ENCODE peak calls at places on chromosomes 5 and 9, in six cellular contexts. S, E, O, N, R and M are unnamed samples.

GRCh38 chr5:140800816-140801493 is at the start of gene PCDHA3:
- DNase-seq in S (no peak), O (no peak), R (no peak), E (no peak), N (peak), M (no peak)

GRCh38 chr5:149002053-149002452 is 60.8 kb downstream of the SH3TC2 start:
- DNase-seq in N (peak), R (no peak), O (no peak), S (no peak), E (no peak), M (no peak)

GRCh38 chr9:128631636-128632035 is 25.0 kb downstream of the DYNC2I2 start:
- DNase-seq in N (no peak), S (no peak), O (no peak), E (no peak), R (no peak), M (no peak)

GRCh38 chr5:14675309-14675708 is 10.8 kb downstream of the OTULIN start:
- DNase-seq in S (no peak), E (no peak), R (no peak), N (no peak), O (no peak), M (no peak)

GRCh38 chr5:39178171-39178570 is 41.2 kb downstream of the FYB1 start:
- DNase-seq in R (no peak), E (no peak), S (no peak), N (no peak), O (no peak), M (peak)

GRCh38 chr5:54876-55569 is 36.9 kb upstream of the PLEKHG4B start:
- DNase-seq in S (no peak), R (no peak), E (no peak), N (no peak), O (no peak), M (no peak)

GRCh38 chr5:147558826-147559225 is 49.0 kb upstream of the DPYSL3 start:
- DNase-seq in O (peak), N (no peak), E (no peak), R (peak), S (peak), M (no peak)

GRCh38 chr5:103110403-103110802 is 9.5 kb downstream of the GIN1 start:
- DNase-seq in O (no peak), N (no peak), R (no peak), E (no peak), S (no peak), M (no peak)

GRCh38 chr5:55934117-55934613 is 60.6 kb downstream of the IL6ST start:
- DNase-seq in O (no peak), R (no peak), E (no peak), S (no peak), N (peak), M (no peak)

GRCh38 chr5:611731-612486 is at the start of gene CEP72:
- DNase-seq in R (peak), S (peak), N (peak), O (peak), E (peak), M (peak)

GRCh38 chr5:93162201-93162654 is 418.8 kb downstream of the NR2F1-AS1 start:
- DNase-seq in E (no peak), O (no peak), S (no peak), R (no peak), N (no peak), M (no peak)

GRCh38 chr9:20760246-20760901 is 76.3 kb downstream of the FOCAD start:
- DNase-seq in S (no peak), N (no peak), R (no peak), E (no peak), O (no peak), M (no peak)

GRCh38 chr5:82635561-82636288 is 357.6 kb upstream of the RPS23 start:
- DNase-seq in R (no peak), S (no peak), E (no peak), N (peak), O (no peak), M (no peak)

GRCh38 chr5:1842026-1842819 is 40.5 kb downstream of the IRX4 start:
- DNase-seq in R (no peak), O (no peak), E (no peak), S (no peak), N (no peak), M (no peak)

GRCh38 chr5:39072915-39073758 is 1.1 kb downstream of the RICTOR start:
- DNase-seq in N (peak), S (peak), O (peak), R (peak), E (peak), M (peak)

GRCh38 chr5:104372796-104373195 is 810.2 kb upstream of the NUDT12 start:
- DNase-seq in S (no peak), N (no peak), E (no peak), R (no peak), O (no peak), M (no peak)

GRCh38 chr5:115842952-115843351 is 1.2 kb downstream of the AP3S1 start:
- DNase-seq in N (no peak), E (no peak), S (no peak), O (no peak), R (no peak), M (no peak)

GRCh38 chr5:115842089-115842881 is 550 bp downstream of the AP3S1 start:
- DNase-seq in O (peak), R (no peak), S (peak), N (peak), E (no peak), M (no peak)

GRCh38 chr5:115843444-115844130 is 1.9 kb downstream of the AP3S1 start:
- DNase-seq in O (no peak), E (no peak), N (no peak), S (no peak), R (no peak), M (no peak)

GRCh38 chr5:115841382-115842088 is at the start of the genes AP3S1 and ATG12:
- DNase-seq in R (peak), E (peak), S (peak), N (peak), O (peak), M (peak)

GRCh38 chr5:115844321-115844817 is 2.6 kb downstream of the AP3S1 start:
- DNase-seq in R (no peak), O (no peak), E (no peak), S (no peak), N (peak), M (no peak)
- H3K27ac ChIP-seq in R (no peak), O (no peak), E (peak), S (no peak), N (peak), M (peak)

DNA sequence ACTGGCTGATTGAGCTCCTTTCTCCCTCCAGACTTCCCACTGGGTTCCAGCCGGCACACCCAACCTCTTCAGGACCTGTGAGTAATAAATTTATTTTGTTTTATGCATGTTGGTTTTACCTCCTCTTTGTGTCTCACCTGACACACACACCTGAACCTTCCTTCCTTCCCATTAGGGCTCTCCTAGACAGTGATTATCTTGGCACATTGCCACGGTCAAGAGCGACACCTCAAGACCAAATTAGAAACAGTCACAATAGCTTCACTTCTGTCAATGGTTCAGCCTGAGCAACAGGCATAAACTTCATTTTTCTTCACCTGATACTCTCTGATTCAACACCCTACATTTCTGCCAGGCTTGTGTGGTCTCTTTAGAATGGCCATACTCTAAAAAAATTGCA is 296.3 kb upstream of the SMARCA2 start:
- DNase-seq in R (no peak), E (no peak), S (no peak), N (no peak), O (no peak), M (no peak)
- TF ChIP-seq GABPA in R (no peak), E (no peak), S (no peak), N (no peak), O (no peak), M (no peak)

DNA sequence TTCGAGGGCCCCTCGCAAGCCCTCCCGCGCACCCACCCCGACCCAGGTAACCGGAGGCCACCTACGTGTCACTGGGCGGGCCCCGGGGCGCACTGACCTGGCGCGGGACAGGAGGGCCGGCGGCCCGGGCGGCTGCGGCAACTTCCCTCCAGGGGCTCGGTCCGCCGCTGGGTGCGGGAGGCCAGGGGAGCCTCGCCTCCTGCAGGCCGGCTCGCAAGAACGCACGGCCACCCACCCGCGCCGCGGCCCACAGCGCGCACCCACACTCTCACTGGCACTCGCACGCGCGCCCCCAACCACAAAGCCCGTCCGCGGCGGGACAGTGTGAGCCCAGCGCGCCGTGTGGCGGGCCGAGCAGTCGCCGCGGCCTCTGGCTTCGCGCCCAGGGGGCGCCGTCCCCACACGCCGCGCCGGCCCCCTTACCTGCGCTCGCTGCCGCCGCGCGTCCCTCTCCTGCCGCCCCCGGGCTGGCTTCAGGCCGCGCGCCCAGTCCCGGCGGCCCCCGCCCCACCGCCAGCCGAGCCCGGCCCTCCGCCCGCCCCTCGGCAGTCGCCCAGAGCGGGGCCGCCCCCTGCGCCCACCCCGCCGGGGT is 430 bp downstream of the LPAR1 start:
- DNase-seq in O (peak), S (peak), N (peak), E (no peak), R (no peak), M (peak)
- H3K4me3 ChIP-seq in O (peak), S (peak), N (peak), E (peak), R (no peak), M (peak)

GRCh38 chr9:127608104-127608966 is 3.7 kb upstream of the STXBP1 start:
- DNase-seq in N (peak), O (peak), S (peak), E (no peak), R (peak), M (peak)
- H3K27ac ChIP-seq in N (peak), O (no peak), S (peak), E (no peak), R (no peak), M (peak)

DNA sequence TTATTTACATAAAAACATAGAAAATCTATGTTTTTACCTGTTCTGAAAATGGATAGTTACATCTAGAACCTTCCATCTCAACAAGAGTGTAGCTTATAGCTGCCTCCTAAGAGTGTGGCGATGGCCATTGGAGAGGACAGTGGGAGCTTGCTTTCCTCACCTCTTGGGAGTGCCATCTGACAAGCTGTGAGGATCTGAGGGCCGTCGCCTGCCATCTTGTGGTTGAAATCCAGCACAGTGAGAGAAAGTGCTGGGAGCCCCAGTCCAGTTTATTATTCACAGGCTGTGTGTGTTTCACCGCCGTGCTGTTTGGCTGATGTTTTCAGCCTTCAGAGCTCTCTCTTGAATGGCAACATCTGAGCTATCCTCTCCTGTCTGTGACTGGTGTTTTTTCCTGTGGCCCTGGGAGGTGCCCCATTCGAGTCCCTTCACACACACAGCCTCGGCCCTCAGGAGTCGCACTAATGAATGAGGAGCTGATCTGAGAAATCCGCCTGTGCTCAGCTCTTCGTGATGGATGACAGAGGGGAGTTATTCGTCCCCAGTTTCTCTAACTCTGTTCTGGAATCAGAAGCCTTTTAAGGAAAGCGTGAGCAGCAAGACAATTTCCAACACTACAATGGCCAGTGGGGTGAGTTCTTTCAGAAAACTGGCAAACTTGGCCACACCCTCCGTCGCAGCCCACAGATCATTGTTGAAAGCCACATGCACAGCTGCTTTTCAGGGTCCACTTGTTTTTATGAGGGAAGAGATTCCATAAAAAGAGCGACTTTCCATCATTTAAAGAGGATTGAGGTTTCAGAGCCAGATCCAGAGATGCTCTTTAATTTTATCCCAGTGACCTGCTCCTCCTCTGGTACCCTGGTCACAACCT is 170.3 kb downstream of the PDZD2 start:
- DNase-seq in E (no peak), N (peak), R (peak), S (peak), O (peak), M (no peak)
- TF ChIP-seq GABPA in E (no peak), N (no peak), R (no peak), S (no peak), O (no peak), M (no peak)

GRCh38 chr9:136436055-136436634 is 3.5 kb downstream of the INPP5E start:
- DNase-seq in O (no peak), N (no peak), R (no peak), E (no peak), S (no peak), M (no peak)
- H3K4me3 ChIP-seq in O (no peak), N (no peak), R (no peak), E (no peak), S (no peak), M (no peak)

GRCh38 chr5:77083088-77083487 is 4.0 kb downstream of the ZBED3 start:
- DNase-seq in N (no peak), R (no peak), S (no peak), E (no peak), O (no peak), M (no peak)

GRCh38 chr5:77082280-77082679 is 4.8 kb downstream of the ZBED3 start:
- DNase-seq in N (no peak), E (no peak), R (no peak), O (no peak), S (no peak), M (no peak)

GRCh38 chr5:77086611-77087483 is at the start of gene ZBED3:
- DNase-seq in E (peak), R (no peak), N (peak), O (peak), S (peak), M (peak)

DNA sequence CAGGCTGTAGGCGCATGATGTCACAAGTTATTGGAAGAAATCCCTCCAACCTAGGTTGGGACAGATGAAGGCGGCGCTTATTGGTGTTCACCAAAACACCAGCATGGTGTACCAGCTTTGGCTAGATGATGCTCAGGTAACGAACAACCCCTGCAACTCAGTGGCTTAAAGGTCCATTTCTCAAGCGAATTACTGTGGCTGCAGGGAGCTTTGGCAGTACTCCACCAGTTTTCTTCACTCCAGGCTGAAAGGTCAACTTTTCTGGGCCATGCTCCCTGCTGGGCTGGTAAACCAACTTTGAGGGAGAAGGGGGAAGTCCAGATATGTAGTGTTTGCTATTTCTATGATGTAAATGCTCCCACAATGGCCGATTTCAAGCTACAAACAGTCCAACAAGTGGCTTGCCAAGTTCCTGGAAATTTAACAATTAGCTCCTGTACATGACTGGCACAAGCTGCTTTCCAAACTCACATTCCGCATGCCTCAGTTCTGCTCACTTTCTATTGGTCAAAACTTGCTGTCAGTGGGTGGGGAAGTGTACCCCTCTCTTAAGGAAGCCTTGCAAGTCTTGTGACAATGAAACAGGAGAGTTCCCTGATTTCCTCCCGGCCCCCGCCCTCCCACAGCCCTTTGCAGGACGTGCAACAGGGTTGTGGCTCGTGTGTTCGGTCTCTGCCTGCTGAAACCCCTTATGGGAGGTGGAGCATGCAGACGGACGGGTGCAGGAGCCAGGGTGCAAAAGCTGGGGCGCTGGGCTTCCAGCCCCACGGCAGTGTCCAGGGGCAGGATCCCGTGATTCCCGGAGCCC is 603 bp upstream of the ZBED3 start:
- DNase-seq in E (no peak), S (peak), N (peak), O (no peak), R (no peak), M (no peak)
- H3K27ac ChIP-seq in E (no peak), S (no peak), N (peak), O (no peak), R (no peak), M (no peak)